ENCODE peak calls at places on chromosomes 11 and 22, in ten cellular contexts. A is PC-3; Y is pancreas; W is CD4-positive, alpha-beta memory T cell; V is hepatocyte; C is body of pancreas; B is prostate gland; U is neuronal stem cell; Z is cardiac muscle cell; M is ovary. R is an unnamed sample. For H3K4me1, the result is how much of the 10 kb centered on the place peaks cover.

GRCh38 chr22:31611065-31611760 is 50.8 kb downstream of the PISD start:
- DNase-seq in A (no peak), Y (no peak), W (no peak), V (no peak), C (no peak), B (no peak), U (no peak), Z (no peak), M (peak), R (no peak)

GRCh38 chr11:116513894-116514293 is 258.9 kb downstream of the BUD13 start:
- DNase-seq in A (peak), Y (no peak), W (no peak), V (peak), C (no peak), B (no peak), U (peak), Z (peak), M (no peak), R (peak)

GRCh38 chr11:96143016-96143670 is 199.9 kb downstream of the MAML2 start:
- DNase-seq in A (no peak), Y (no peak), W (no peak), V (no peak), C (no peak), B (no peak), U (peak), Z (no peak), M (no peak), R (no peak)

GRCh38 chr22:29026579-29026978 is 35.1 kb downstream of the C22orf31 start:
- DNase-seq in A (no peak), Y (no peak), W (no peak), V (no peak), C (no peak), B (no peak), U (no peak), Z (no peak), M (no peak), R (no peak)

GRCh38 chr11:96205460-96205809 is 137.6 kb downstream of the MAML2 start:
- DNase-seq in A (no peak), Y (no peak), W (no peak), V (no peak), C (no peak), B (no peak), U (no peak), Z (no peak), M (no peak), R (no peak)

GRCh38 chr11:130916910-130917309 is 631 bp upstream of the SNX19 start:
- DNase-seq in A (no peak), Y (no peak), W (no peak), V (no peak), C (no peak), B (no peak), U (no peak), Z (no peak), M (no peak), R (no peak)

GRCh38 chr22:42651134-42651533 is 1.9 kb upstream of the CYB5R3 start:
- DNase-seq in A (peak), Y (no peak), W (no peak), V (no peak), C (no peak), B (no peak), U (no peak), Z (no peak), M (no peak), R (no peak)

GRCh38 chr11:120573756-120574354 is 62.3 kb downstream of the GRIK4 start:
- DNase-seq in A (no peak), Y (no peak), W (no peak), V (no peak), C (no peak), B (no peak), U (no peak), Z (no peak), M (no peak), R (no peak)

GRCh38 chr22:23862103-23862502 is 4.4 kb downstream of the SLC2A11 start:
- DNase-seq in A (peak), Y (no peak), W (peak), V (peak), C (peak), B (peak), U (no peak), Z (peak), M (no peak), R (peak)

GRCh38 chr11:17992916-17993315 is 19.9 kb downstream of the SERGEF start:
- DNase-seq in A (peak), Y (no peak), W (no peak), V (no peak), C (peak), B (peak), U (no peak), Z (no peak), M (no peak), R (peak)

GRCh38 chr11:65493367-65494176 is 5.3 kb upstream of the MALAT1 start:
- DNase-seq in A (peak), Y (peak), W (no peak), V (peak), C (peak), B (peak), U (no peak), Z (no peak), M (peak), R (peak)

GRCh38 chr11:2289350-2289749 is 12.4 kb downstream of the C11orf21 start:
- DNase-seq in A (no peak), Y (no peak), W (no peak), V (no peak), C (peak), B (no peak), U (no peak), Z (no peak), M (no peak), R (no peak)

GRCh38 chr11:35714882-35715612 is 52.5 kb downstream of the TRIM44 start:
- DNase-seq in A (peak), Y (no peak), W (no peak), V (peak), C (no peak), B (no peak), U (no peak), Z (no peak), M (no peak), R (no peak)

GRCh38 chr22:17860220-17860965 is 86.1 kb upstream of the BID start:
- DNase-seq in A (no peak), Y (no peak), W (no peak), V (no peak), C (no peak), B (no peak), U (no peak), Z (no peak), M (no peak), R (peak)

GRCh38 chr11:102295045-102295444 is 22.2 kb upstream of the BIRC3 start:
- DNase-seq in A (no peak), Y (no peak), W (no peak), V (no peak), C (no peak), B (no peak), U (no peak), Z (no peak), M (no peak), R (no peak)

GRCh38 chr11:128026596-128026995 is 560.8 kb downstream of the ETS1 start:
- DNase-seq in A (peak), Y (no peak), W (no peak), V (peak), C (no peak), B (no peak), U (no peak), Z (no peak), M (no peak), R (no peak)

GRCh38 chr22:26656896-26657851 is at the start of gene MIAT:
- DNase-seq in A (no peak), Y (no peak), W (peak), V (peak), C (peak), B (no peak), U (peak), Z (no peak), M (no peak), R (peak)

GRCh38 chr22:30223303-30223702 is 23.3 kb downstream of the LIF start:
- DNase-seq in A (no peak), Y (no peak), W (no peak), V (no peak), C (no peak), B (no peak), U (no peak), Z (no peak), M (no peak), R (no peak)

GRCh38 chr11:57248780-57249383 is 11.8 kb upstream of the APLNR start:
- DNase-seq in A (peak), Y (no peak), W (no peak), V (peak), C (peak), B (peak), U (peak), Z (peak), M (peak), R (peak)

GRCh38 chr11:112881461-112881860 is 79.8 kb upstream of the NCAM1 start:
- DNase-seq in A (no peak), Y (peak), W (no peak), V (peak), C (peak), B (peak), U (peak), Z (peak), M (peak), R (peak)
- H3K27ac ChIP-seq in A (no peak), Y (no peak), W (no peak), V (no peak), C (no peak), B (no peak), U (no peak), Z (no peak), M (no peak), R (no peak)

GRCh38 chr11:8717544-8717875 is 34.9 kb downstream of the RPL27A start:
- DNase-seq in A (no peak), Y (no peak), W (no peak), V (no peak), C (peak), B (no peak), U (no peak), Z (no peak), M (no peak), R (peak)
- H3K4me1 ChIP-seq in A (half or more), Y (under half), W (under half), V (half or more), C (half or more), B (under half), U (under half), Z (under half), M (half or more), R (half or more)

GRCh38 chr11:59556115-59556882 is 45.0 kb downstream of the OR4D9 start:
- DNase-seq in A (peak), Y (peak), W (peak), V (peak), C (peak), B (no peak), U (peak), Z (peak), M (peak), R (peak)
- H3K27ac ChIP-seq in A (peak), Y (peak), W (no peak), V (peak), C (peak), B (peak), U (peak), Z (no peak), M (peak), R (no peak)

DNA sequence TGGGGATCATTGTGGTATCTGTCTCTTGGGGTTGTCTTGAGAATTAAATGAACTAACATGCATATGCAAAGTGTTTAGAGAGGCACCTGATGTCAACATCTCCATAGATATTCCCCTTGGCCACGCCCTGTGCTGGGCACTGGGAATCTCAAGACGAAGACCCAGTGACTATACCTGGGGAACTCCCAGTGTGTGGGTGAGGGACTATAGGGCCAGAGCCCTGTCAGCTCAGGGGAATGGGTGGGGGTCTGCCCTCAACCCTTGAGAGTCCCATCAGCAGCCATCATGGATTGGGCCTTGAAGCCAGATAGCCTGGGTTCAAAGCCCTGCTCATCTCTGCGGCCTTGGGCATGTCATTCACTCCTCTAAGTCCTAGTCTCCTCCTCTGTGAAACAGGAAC is 21.6 kb upstream of the LMO1 start:
- DNase-seq in A (no peak), Y (no peak), W (no peak), V (no peak), C (no peak), B (no peak), U (no peak), Z (no peak), M (no peak), R (no peak)
- H3K4me1 ChIP-seq in A (under half), Y (under half), W (under half), V (under half), C (under half), B (under half), U (under half), Z (under half), M (under half), R (under half)

DNA sequence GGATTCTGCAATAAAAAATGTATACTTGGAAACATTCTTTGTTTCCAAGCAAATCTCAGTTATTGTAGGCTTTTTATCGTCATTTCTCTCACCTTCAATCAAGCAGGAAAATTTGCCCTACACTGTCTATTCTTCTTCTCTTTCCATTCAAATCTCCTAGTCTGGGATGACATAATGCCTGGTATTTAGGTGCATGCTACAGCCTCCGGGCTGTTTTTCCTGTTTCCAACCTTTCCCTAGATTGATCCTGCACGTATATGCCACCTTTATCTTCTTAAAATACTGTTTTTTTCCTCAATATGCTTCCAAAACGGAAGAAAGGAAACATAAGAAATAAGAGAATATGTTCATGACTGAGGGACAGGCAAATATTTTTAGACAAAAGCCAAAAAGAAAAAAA is 249.1 kb upstream of the UBASH3B start:
- DNase-seq in A (no peak), Y (no peak), W (no peak), V (no peak), C (no peak), B (no peak), U (no peak), Z (no peak), M (no peak), R (no peak)
- H3K27ac ChIP-seq in A (no peak), Y (no peak), W (no peak), V (peak), C (no peak), B (no peak), U (no peak), Z (no peak), M (no peak), R (no peak)

DNA sequence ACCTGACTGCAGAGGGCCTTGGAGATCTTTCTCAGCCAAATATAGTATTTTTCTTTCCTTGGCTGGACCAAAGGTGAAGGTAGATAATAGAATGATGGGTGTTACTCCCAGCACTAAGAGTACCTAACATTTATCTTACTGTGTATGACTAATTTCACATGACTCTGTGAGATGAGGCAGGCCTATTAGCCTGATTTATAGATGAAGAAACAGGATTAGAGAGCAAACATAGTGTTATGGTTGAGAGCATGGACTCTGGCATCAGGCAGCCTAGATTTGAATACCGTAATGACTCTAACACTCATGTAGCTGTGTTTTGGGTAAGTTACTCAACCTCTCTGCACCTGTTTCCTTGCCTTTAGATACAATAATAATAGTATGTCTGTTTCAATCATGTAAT is 2.7 kb downstream of the ACO2 start:
- DNase-seq in A (no peak), Y (no peak), W (no peak), V (peak), C (no peak), B (no peak), U (no peak), Z (no peak), M (no peak), R (no peak)
- H3K4me1 ChIP-seq in A (under half), Y (under half), W (under half), V (under half), C (half or more), B (under half), U (under half), Z (under half), M (under half), R (under half)

GRCh38 chr11:45659818-45660160 is 5.6 kb downstream of the CHST1 start:
- DNase-seq in A (no peak), Y (no peak), W (no peak), V (no peak), C (no peak), B (no peak), U (no peak), Z (no peak), M (no peak), R (no peak)
- H3K27ac ChIP-seq in A (no peak), Y (no peak), W (no peak), V (no peak), C (no peak), B (no peak), U (no peak), Z (no peak), M (no peak), R (no peak)